ENCODE peak calls at places on chromosomes 2 and 18, in five cellular contexts. U, W, Z, A and F are unnamed samples.

GRCh38 chr2:40352321-40353099 is 99.4 kb downstream of the SLC8A1 start:
- DNase-seq in A (peak), W (no peak), Z (peak), U (no peak), F (no peak)

GRCh38 chr18:77191241-77191751 is 58.4 kb upstream of the GALR1 start:
- DNase-seq in A (peak), W (no peak), U (no peak), Z (peak), F (no peak)

GRCh38 chr2:237354930-237355329 is 59.0 kb downstream of the COL6A3 start:
- DNase-seq in Z (peak), U (no peak), W (no peak), A (peak), F (no peak)

GRCh38 chr2:240619506-240620148 is 5.7 kb upstream of the GPR35 start:
- DNase-seq in U (no peak), A (no peak), Z (no peak), W (no peak), F (no peak)

GRCh38 chr2:203533696-203534471 is 1.2 kb downstream of the RAPH1 start:
- DNase-seq in W (peak), Z (peak), A (peak), U (no peak), F (no peak)

GRCh38 chr18:68461635-68462034 is 253.3 kb downstream of the TMX3 start:
- DNase-seq in A (no peak), U (no peak), Z (no peak), W (no peak), F (no peak)

GRCh38 chr2:188940171-188940570 is 34.0 kb upstream of the COL3A1 start:
- DNase-seq in A (peak), Z (peak), U (no peak), W (no peak), F (no peak)

GRCh38 chr2:127047716-127048617 is 59.0 kb downstream of the BIN1 start:
- DNase-seq in Z (no peak), A (no peak), W (peak), U (peak), F (no peak)

GRCh38 chr2:587371-587960 is 89.7 kb downstream of the TMEM18 start:
- DNase-seq in W (no peak), Z (no peak), A (no peak), U (peak), F (no peak)

GRCh38 chr2:80326214-80326613 is 21.7 kb upstream of the LRRTM1 start:
- DNase-seq in U (no peak), Z (peak), A (peak), W (peak), F (no peak)

GRCh38 chr2:160522951-160523700 is 29.5 kb upstream of the RBMS1 start:
- DNase-seq in W (no peak), A (peak), U (no peak), Z (peak), F (no peak)

GRCh38 chr18:64972545-64972944 is 778.3 kb upstream of the CDH7 start:
- DNase-seq in W (no peak), A (peak), U (no peak), Z (no peak), F (no peak)

GRCh38 chr2:170582747-170583463 is 132.2 kb upstream of the SP5 start:
- DNase-seq in U (no peak), Z (no peak), W (no peak), A (no peak), F (no peak)

GRCh38 chr2:23944527-23944926 is 4.3 kb downstream of the UBXN2A start:
- DNase-seq in U (no peak), Z (no peak), W (no peak), A (peak), F (no peak)

GRCh38 chr18:76405761-76406356 is 89.2 kb downstream of the ZNF516 start:
- DNase-seq in U (peak), W (peak), Z (peak), A (peak), F (peak)

GRCh38 chr2:231342111-231342711 is 53.3 kb upstream of the B3GNT7 start:
- DNase-seq in W (no peak), Z (no peak), A (no peak), U (peak), F (no peak)

GRCh38 chr18:267380-267687 is 513 bp downstream of the THOC1 start:
- DNase-seq in Z (peak), A (no peak), U (no peak), W (no peak), F (no peak)

GRCh38 chr2:39730685-39731302 is 48.3 kb downstream of the THUMPD2 start:
- DNase-seq in U (no peak), A (peak), Z (no peak), W (peak), F (no peak)

GRCh38 chr18:6571239-6571602 is 156.5 kb upstream of the L3MBTL4 start:
- DNase-seq in A (no peak), Z (no peak), W (no peak), U (no peak), F (no peak)

GRCh38 chr2:136384541-136385303 is 266.8 kb upstream of the CXCR4 start:
- DNase-seq in Z (peak), W (peak), U (no peak), A (no peak), F (no peak)

GRCh38 chr2:216568563-216568962 is 64.7 kb upstream of the IGFBP2 start:
- DNase-seq in Z (no peak), A (no peak), W (no peak), U (no peak), F (no peak)

GRCh38 chr2:241636983-241637232 is at the start of gene THAP4:
- DNase-seq in Z (no peak), A (peak), W (peak), U (no peak), F (no peak)

GRCh38 chr2:195756218-195756941 is 99.4 kb downstream of the SLC39A10 start:
- DNase-seq in A (peak), U (no peak), W (no peak), Z (no peak), F (no peak)

GRCh38 chr2:70017962-70018361 is 56.5 kb upstream of the ASPRV1 start:
- DNase-seq in U (no peak), Z (no peak), A (no peak), W (no peak), F (no peak)

GRCh38 chr2:71524476-71524875 is 71.1 kb downstream of the DYSF start:
- DNase-seq in Z (no peak), U (no peak), A (no peak), W (no peak), F (no peak)

GRCh38 chr2:130373808-130374365 is 18.0 kb downstream of the PTPN18 start:
- DNase-seq in A (no peak), W (no peak), Z (no peak), U (no peak), F (no peak)

GRCh38 chr2:96554293-96555145 is 18.0 kb downstream of the ARID5A start:
- DNase-seq in U (peak), Z (peak), W (peak), A (peak), F (no peak)

GRCh38 chr2:8021942-8022341 is 659.9 kb upstream of the ID2 start:
- DNase-seq in A (no peak), Z (peak), W (no peak), U (no peak), F (no peak)

GRCh38 chr2:84526562-84526961 is 10.3 kb downstream of the DNAH6 start:
- DNase-seq in U (no peak), A (peak), W (no peak), Z (peak), F (no peak)

GRCh38 chr2:229519655-229520054 is 194.7 kb downstream of the DNER start:
- DNase-seq in W (no peak), A (peak), Z (no peak), U (no peak), F (no peak)

GRCh38 chr2:109020217-109020637 is 31.2 kb upstream of the EDAR start:
- DNase-seq in U (no peak), A (peak), Z (peak), W (no peak), F (no peak)

GRCh38 chr2:128622916-128623620 is 304.4 kb upstream of the HS6ST1 start:
- DNase-seq in U (no peak), W (no peak), A (peak), Z (peak), F (no peak)

GRCh38 chr18:36297419-36298112 is at the start of gene FHOD3:
- DNase-seq in Z (peak), U (no peak), A (peak), W (peak), F (no peak)

GRCh38 chr18:8529609-8530008 is 79.6 kb upstream of the RAB12 start:
- DNase-seq in U (no peak), W (no peak), Z (no peak), A (no peak), F (no peak)

GRCh38 chr2:103232882-103233281 is 471.1 kb downstream of the TMEM182 start:
- DNase-seq in U (no peak), A (no peak), W (no peak), Z (no peak), F (no peak)

GRCh38 chr2:121906170-121906569 is 150.7 kb downstream of the TSN start:
- DNase-seq in U (no peak), A (no peak), Z (no peak), W (no peak), F (no peak)

GRCh38 chr2:65620026-65620425 is 187.6 kb upstream of the SPRED2 start:
- DNase-seq in Z (no peak), U (no peak), W (no peak), A (no peak), F (no peak)

GRCh38 chr2:65622951-65623525 is 190.6 kb upstream of the SPRED2 start:
- DNase-seq in A (no peak), Z (no peak), U (no peak), W (no peak), F (no peak)

GRCh38 chr2:65625982-65626381 is 193.6 kb upstream of the SPRED2 start:
- DNase-seq in Z (no peak), A (no peak), U (no peak), W (no peak), F (no peak)

GRCh38 chr2:65622499-65622898 is 190.1 kb upstream of the SPRED2 start:
- DNase-seq in W (no peak), U (no peak), Z (no peak), A (no peak), F (no peak)

DNA sequence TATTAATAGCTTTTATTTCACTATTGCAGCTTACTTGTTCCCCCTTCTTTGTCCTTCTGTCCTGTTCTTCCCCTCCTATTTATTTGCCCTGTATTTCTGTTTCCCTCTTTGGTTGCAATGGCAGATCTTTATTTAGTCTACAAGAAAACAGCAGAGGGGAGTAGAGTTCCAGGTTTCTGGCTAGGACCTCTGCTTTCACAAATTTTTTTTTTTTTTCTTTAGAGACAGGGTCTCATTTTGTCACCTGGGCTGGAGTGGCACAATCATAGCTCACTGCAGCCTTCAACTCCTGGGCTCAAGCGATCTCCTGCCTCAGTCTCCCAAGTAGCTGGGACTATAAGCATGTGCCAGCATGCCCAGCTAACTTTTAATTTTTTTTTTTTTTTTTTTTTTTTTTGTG is 188.1 kb upstream of the SPRED2 start:
- DNase-seq in A (no peak), U (no peak), W (no peak), Z (no peak), F (no peak)
- TF ChIP-seq CTCF in A (no peak), U (no peak), W (no peak), Z (no peak), F (no peak)

DNA sequence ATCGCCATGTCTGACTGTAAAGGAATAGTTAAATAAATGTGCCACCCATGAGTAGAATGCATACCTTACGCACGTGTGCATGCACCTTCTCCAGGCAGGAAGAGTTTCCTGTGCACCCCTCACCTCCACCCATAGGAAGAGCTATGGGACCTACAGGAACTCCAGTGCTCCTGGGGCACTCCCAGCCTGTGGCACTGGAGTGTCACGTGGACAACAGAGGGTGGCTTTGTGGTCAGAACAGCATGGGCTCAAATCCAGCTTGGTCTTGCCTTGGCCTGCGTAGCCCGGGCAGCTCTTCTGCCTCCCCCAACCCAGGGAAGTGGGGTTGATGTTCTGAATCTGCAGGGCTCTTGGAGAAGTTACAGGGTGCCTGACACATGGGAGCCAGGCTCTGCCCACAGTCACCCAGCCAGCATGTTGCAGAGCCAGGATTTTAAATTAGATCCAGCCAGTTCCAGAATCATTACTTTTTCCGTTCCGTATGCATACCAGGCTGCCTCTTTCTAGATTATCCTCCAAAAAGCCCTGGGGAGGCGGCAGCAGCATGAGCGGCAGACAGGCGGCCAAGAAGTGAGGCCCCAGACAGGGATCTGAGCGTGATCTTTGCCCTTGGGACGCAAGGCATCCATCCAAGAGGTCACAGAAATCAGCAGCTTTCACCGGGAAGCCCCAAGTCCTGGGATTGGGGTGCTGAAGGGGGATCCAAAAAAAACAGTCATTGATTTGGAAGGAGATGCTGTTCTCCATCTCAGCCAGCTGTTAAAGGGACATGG is 266.0 kb downstream of the ANAPC1 start:
- DNase-seq in Z (peak), A (peak), W (no peak), U (peak), F (no peak)
- TF ChIP-seq CTCF in Z (peak), A (no peak), W (no peak), U (no peak), F (no peak)

DNA sequence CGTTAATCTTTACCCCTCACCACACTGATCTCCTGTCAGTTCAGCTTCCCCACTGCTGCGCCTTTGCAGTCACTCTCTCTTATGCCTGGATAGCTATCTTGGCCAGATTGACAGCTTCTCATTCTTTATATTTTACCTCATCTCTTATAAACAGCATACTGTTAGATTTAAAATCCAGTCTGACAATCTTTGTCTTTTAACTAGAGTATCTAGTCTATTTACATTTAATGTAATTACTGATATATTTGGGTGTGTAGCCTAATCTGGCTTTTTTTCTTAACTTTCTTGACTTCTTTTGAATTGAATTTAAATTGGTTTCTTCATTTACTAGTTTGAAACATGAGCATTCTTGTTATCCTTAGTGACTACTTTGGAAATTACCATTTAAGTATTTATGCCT is 225.1 kb downstream of the PRKCE start:
- DNase-seq in U (no peak), W (no peak), A (no peak), Z (no peak), F (no peak)
- TF ChIP-seq CTCF in U (no peak), W (no peak), A (no peak), Z (no peak), F (no peak)

GRCh38 chr2:233092446-233093438 is 32.6 kb downstream of the INPP5D start:
- DNase-seq in U (peak), W (no peak), Z (no peak), A (no peak), F (no peak)
- TF ChIP-seq CTCF in U (no peak), W (no peak), Z (no peak), A (no peak), F (no peak)

GRCh38 chr2:117917223-117917917 is 96.5 kb downstream of the CCDC93 start:
- DNase-seq in A (peak), Z (peak), W (no peak), U (no peak), F (no peak)
- TF ChIP-seq CTCF in A (peak), Z (peak), W (no peak), U (no peak), F (no peak)

DNA sequence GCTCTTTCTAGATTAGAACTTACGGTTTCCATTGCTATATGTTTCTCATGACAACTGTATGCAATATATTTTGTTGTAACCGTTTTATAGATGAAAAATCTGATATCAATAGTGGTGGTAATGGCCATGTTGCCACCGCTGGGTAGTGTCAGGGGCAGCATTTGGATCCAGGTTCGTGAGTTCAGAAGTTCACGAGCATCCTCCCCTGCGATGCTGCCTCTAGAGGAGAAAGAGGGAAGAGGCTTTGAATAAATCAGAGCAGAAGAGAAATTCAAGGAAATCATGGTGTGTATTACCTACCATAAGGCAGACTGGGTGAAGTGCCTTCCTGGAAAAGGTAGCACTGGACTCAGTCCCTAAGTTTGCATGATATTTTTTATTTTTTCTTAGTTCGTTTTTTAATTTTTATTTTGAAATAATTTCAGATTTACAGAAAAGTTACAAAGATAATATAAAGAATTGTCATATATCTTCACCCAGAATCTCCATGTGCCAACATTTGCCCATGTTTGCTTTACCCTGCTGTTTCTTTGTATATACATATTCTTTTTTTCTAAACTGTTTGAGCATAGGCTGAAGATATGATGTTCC is 3.3 kb upstream of the ZBTB7C start:
- DNase-seq in Z (peak), W (peak), U (no peak), A (peak), F (no peak)
- TF ChIP-seq CTCF in Z (peak), W (peak), U (peak), A (peak), F (no peak)

DNA sequence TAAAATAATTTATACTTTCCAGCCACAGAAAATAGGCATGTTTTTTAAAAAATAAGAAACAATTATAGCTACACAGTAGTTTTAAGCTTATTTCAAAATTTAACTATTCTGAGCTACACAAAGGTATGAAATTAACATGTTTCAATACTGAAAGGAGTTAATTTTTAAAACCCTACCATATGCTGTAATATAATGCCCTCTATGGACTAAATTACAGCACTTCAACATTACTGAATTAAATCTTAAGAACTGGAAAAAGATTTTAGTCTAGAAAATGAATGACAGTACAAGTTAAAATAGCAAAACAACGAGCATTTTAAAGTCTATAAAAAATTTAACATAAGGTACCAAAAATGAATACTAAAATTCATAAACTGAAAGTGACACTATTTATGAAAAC is 36.3 kb downstream of the RTN4 start:
- DNase-seq in A (no peak), U (no peak), W (no peak), Z (no peak), F (no peak)
- TF ChIP-seq CTCF in A (no peak), U (no peak), W (peak), Z (no peak), F (no peak)

GRCh38 chr18:49613141-49613641 is 51.3 kb downstream of the LIPG start:
- DNase-seq in Z (no peak), W (no peak), U (no peak), A (no peak), F (no peak)
- TF ChIP-seq CTCF in Z (no peak), W (no peak), U (no peak), A (no peak), F (no peak)